ENCODE peak calls at places on chromosome 9, in four cellular contexts. I is K562, Y is HepG2, A is GM12878. B is an unnamed sample. For H3K36me3, the result is how much of the 10 kb centered on the place peaks cover.

GRCh38 chr9:84138543-84138942 is 157.9 kb downstream of the RMI1 start:
- DNase-seq in A (no peak), I (no peak), Y (no peak), B (no peak)

GRCh38 chr9:84277646-84278045 is 62.9 kb downstream of the SLC28A3 start:
- DNase-seq in A (no peak), Y (no peak), I (no peak), B (no peak)

GRCh38 chr9:96100385-96100978 is 201.5 kb downstream of the HSD17B3 start:
- DNase-seq in I (no peak), Y (no peak), A (no peak), B (no peak)

GRCh38 chr9:1966725-1967366 is 48.3 kb upstream of the SMARCA2 start:
- DNase-seq in Y (no peak), I (no peak), A (no peak), B (no peak)

GRCh38 chr9:36922548-36922947 is 111.5 kb downstream of the PAX5 start:
- DNase-seq in A (no peak), I (no peak), Y (no peak), B (no peak)

GRCh38 chr9:109085510-109085909 is 34.2 kb downstream of the TMEM245 start:
- DNase-seq in Y (peak), A (no peak), I (no peak), B (no peak)

GRCh38 chr9:105037139-105037538 is 109.2 kb upstream of the ABCA1 start:
- DNase-seq in I (no peak), A (no peak), Y (no peak), B (no peak)

GRCh38 chr9:9893837-9894236 is 719.0 kb downstream of the PTPRD start:
- DNase-seq in Y (no peak), A (no peak), I (no peak), B (peak)

GRCh38 chr9:89919171-89919681 is 314.4 kb downstream of the GADD45G start:
- DNase-seq in Y (peak), I (peak), A (peak), B (no peak)

GRCh38 chr9:83334320-83334719 is 203.9 kb downstream of the FRMD3 start:
- DNase-seq in A (peak), Y (peak), I (peak), B (peak)

GRCh38 chr9:98791147-98792095 is 4.9 kb downstream of the ANKS6 start:
- DNase-seq in Y (peak), I (peak), A (no peak), B (peak)

GRCh38 chr9:136670571-136671253 is 8.0 kb downstream of the EGFL7 start:
- DNase-seq in Y (no peak), I (peak), A (no peak), B (peak)

GRCh38 chr9:105458404-105458803 is 10.6 kb downstream of the FSD1L start:
- DNase-seq in A (no peak), I (peak), Y (no peak), B (no peak)

GRCh38 chr9:93117924-93118862 is 15.9 kb downstream of the NINJ1 start:
- DNase-seq in I (no peak), A (no peak), Y (no peak), B (no peak)

GRCh38 chr9:115328677-115329076 is 210.7 kb upstream of the TNC start:
- DNase-seq in I (no peak), A (no peak), Y (no peak), B (no peak)

GRCh38 chr9:115086886-115087285 is 31.1 kb downstream of the TNC start:
- DNase-seq in A (no peak), I (no peak), Y (no peak), B (no peak)

GRCh38 chr9:93684806-93685553 is 108.6 kb downstream of the PHF2 start:
- DNase-seq in A (no peak), I (peak), Y (no peak), B (peak)

GRCh38 chr9:35537898-35538297 is 48.0 kb downstream of the RUSC2 start:
- DNase-seq in Y (no peak), I (no peak), A (no peak), B (no peak)

GRCh38 chr9:137878146-137878941 is 762 bp downstream of the CACNA1B start:
- DNase-seq in A (no peak), Y (no peak), I (peak), B (peak)

GRCh38 chr9:35026671-35027070 is 37.1 kb downstream of the DNAJB5 start:
- DNase-seq in A (no peak), I (peak), Y (no peak), B (peak)

GRCh38 chr9:89427621-89428221 is 70.2 kb downstream of the SEMA4D start:
- DNase-seq in A (no peak), I (no peak), Y (no peak), B (no peak)

GRCh38 chr9:114539718-114540410 is 34.6 kb upstream of the WHRN start:
- DNase-seq in I (no peak), Y (no peak), A (no peak), B (no peak)

GRCh38 chr9:128118971-128119665 is 8.4 kb downstream of the PTGES2 start:
- DNase-seq in I (no peak), A (no peak), Y (no peak), B (no peak)

GRCh38 chr9:127814619-127815511 is 12.2 kb downstream of the FPGS start:
- DNase-seq in I (no peak), Y (no peak), A (no peak), B (no peak)

GRCh38 chr9:127973169-127974001 is 7.4 kb downstream of the EEIG1 start:
- DNase-seq in Y (no peak), I (no peak), A (no peak), B (no peak)

GRCh38 chr9:136297766-136298735 is 5.8 kb downstream of the CCDC187 start:
- DNase-seq in A (no peak), I (no peak), Y (no peak), B (no peak)

GRCh38 chr9:88577736-88578485 is 42.9 kb downstream of the NXNL2 start:
- DNase-seq in A (no peak), Y (no peak), I (no peak), B (no peak)

GRCh38 chr9:91182429-91182828 is 179.3 kb downstream of the AUH start:
- DNase-seq in I (no peak), Y (peak), A (no peak), B (no peak)

GRCh38 chr9:31272456-31273295 is 1111.8 kb upstream of the ACO1 start:
- DNase-seq in I (no peak), A (no peak), Y (no peak), B (no peak)

GRCh38 chr9:86854898-86855523 is 92.3 kb downstream of the GAS1 start:
- DNase-seq in Y (peak), A (no peak), I (no peak), B (no peak)
- TF ChIP-seq MYC in Y (no peak), A (no peak), I (no peak), B (no peak)

GRCh38 chr9:112694910-112695555 is 22.9 kb downstream of the INIP start:
- DNase-seq in A (no peak), I (no peak), Y (no peak), B (no peak)

GRCh38 chr9:112703304-112703703 is 14.6 kb downstream of the INIP start:
- DNase-seq in I (no peak), A (no peak), Y (no peak), B (no peak)

GRCh38 chr9:112696461-112696860 is 21.5 kb downstream of the INIP start:
- DNase-seq in I (no peak), Y (no peak), A (no peak), B (no peak)

GRCh38 chr9:112699230-112699629 is 18.7 kb downstream of the INIP start:
- DNase-seq in Y (no peak), I (no peak), A (no peak), B (no peak)

DNA sequence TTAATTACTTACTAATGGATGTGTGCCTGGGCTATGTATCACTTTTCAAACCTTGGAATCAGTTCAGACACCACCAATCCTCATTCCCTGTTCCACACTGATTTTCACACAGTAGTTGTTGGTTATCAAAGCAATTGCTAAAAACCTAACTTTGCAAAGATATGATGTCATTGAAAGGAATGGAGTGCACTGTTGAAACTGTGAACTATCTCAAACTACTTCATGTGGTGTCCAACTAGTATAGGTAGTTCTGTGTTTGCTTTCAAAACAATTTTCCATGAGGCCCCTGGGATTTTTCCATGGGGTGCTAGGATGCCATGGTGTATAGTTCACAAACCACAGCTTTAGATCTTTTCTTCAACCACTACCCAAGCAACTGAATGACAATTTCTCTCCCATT is 17.8 kb downstream of the INIP start:
- DNase-seq in Y (peak), I (no peak), A (no peak), B (no peak)
- H3K36me3 ChIP-seq in Y (under half), I (half or more), A (under half), B (under half)

GRCh38 chr9:131999692-132000551 is 79.7 kb downstream of the MED27 start:
- DNase-seq in Y (no peak), I (no peak), A (peak), B (peak)
- TF ChIP-seq MYC in Y (no peak), I (no peak), A (no peak), B (no peak)

GRCh38 chr9:4734150-4734549 is 6.9 kb downstream of the AK3 start:
- DNase-seq in Y (no peak), A (no peak), I (peak), B (no peak)
- H3K36me3 ChIP-seq in Y (under half), A (under half), I (under half), B (under half)

GRCh38 chr9:5614192-5614591 is 14.7 kb upstream of the RIC1 start:
- DNase-seq in Y (no peak), I (no peak), A (no peak), B (no peak)

GRCh38 chr9:5611321-5612186 is 17.4 kb upstream of the RIC1 start:
- DNase-seq in Y (no peak), I (no peak), A (no peak), B (no peak)

GRCh38 chr9:5612187-5612535 is 16.7 kb upstream of the RIC1 start:
- DNase-seq in I (no peak), A (no peak), Y (no peak), B (no peak)

GRCh38 chr9:5610491-5610890 is 18.4 kb upstream of the RIC1 start:
- DNase-seq in I (no peak), Y (no peak), A (no peak), B (no peak)

GRCh38 chr9:5608298-5609254 is 20.3 kb upstream of the RIC1 start:
- DNase-seq in I (peak), Y (peak), A (no peak), B (peak)
- TF ChIP-seq MYC in I (no peak), Y (no peak), A (no peak), B (no peak)

GRCh38 chr9:106921341-106921899 is 58.5 kb downstream of the ZNF462 start:
- DNase-seq in Y (peak), A (no peak), I (peak), B (peak)

GRCh38 chr9:106927916-106928315 is 65.0 kb downstream of the ZNF462 start:
- DNase-seq in A (no peak), I (no peak), Y (no peak), B (no peak)

GRCh38 chr9:106928350-106928749 is 65.4 kb downstream of the ZNF462 start:
- DNase-seq in I (no peak), Y (no peak), A (no peak), B (no peak)

GRCh38 chr9:106921989-106922388 is 59.0 kb downstream of the ZNF462 start:
- DNase-seq in A (no peak), I (no peak), Y (no peak), B (no peak)

GRCh38 chr9:106925392-106925791 is 62.4 kb downstream of the ZNF462 start:
- DNase-seq in I (no peak), A (no peak), Y (no peak), B (no peak)
- H3K36me3 ChIP-seq in I (under half), A (under half), Y (under half), B (under half)

DNA sequence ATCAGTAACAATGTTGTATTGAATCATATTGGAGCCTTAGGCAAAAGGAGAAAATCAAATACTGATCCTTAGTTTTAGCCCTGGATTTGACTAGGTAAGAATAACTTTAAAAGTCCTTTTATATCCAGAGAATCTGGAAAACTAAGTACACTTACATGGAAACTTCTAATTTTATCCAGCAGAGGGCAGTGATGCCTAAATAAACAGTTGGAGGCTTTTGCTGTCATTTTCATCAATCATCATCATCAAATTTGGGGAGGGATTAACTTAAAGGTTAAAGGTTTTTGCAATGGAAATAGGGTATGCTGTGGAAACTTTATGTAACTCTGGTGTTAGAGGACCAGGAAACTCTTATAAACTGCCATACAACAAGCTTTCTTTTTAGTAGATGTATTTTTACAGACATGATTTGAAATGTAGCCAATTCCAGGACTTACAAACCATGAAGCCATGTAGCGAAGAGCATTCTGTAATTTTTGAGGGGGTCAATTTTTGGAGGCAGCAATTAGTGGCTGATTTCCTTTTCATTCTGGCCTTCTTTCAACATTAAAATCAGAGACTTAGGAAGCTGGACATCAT is 112.7 kb downstream of the OSTF1 start:
- DNase-seq in A (no peak), I (peak), Y (peak), B (peak)
- TF ChIP-seq MYC in A (no peak), I (no peak), Y (no peak), B (no peak)

B was measured in endothelial cell of umbilical vein.